ENCODE peak calls at places on chromosomes 12 and 14, in six cellular contexts. C is HepG2, A is GM12892, G is K562, K is GM12878, J is H1. D is an unnamed sample.

GRCh38 chr14:94586635-94587034 is 5.4 kb downstream of the SERPINA5 start:
- DNase-seq in A (no peak), C (no peak), J (no peak), G (no peak), K (no peak), D (no peak)

GRCh38 chr12:103809154-103809553 is 31.9 kb downstream of the NT5DC3 start:
- DNase-seq in A (no peak), C (no peak), G (peak; percentile 79), J (no peak), K (no peak), D (no peak)

GRCh38 chr14:71372411-71372838 is 465.2 kb downstream of the PCNX1 start:
- DNase-seq in A (no peak), K (no peak), C (peak; percentile 16), G (no peak), J (no peak), D (no peak)

GRCh38 chr14:106562451-106562850 is 1036.1 kb downstream of the TMEM121 start:
- DNase-seq in C (no peak), G (no peak), J (no peak), K (no peak), A (no peak), D (no peak)

GRCh38 chr14:24851406-24851805 is 198.5 kb downstream of the STXBP6 start:
- DNase-seq in A (no peak), G (no peak), K (no peak), C (no peak), J (no peak), D (no peak)

GRCh38 chr12:103956515-103957027 is 9.1 kb upstream of the TDG start:
- DNase-seq in C (peak; percentile 11), G (no peak), K (no peak), A (no peak), J (peak; percentile 2), D (no peak)

GRCh38 chr12:121107681-121108080 is 25.0 kb upstream of the P2RX7 start:
- DNase-seq in G (no peak), A (no peak), K (no peak), C (no peak), J (no peak), D (no peak)

GRCh38 chr12:104582739-104583138 is 126.0 kb downstream of the CHST11 start:
- DNase-seq in C (no peak), K (peak; percentile 76), G (no peak), A (peak; percentile 57), J (no peak), D (peak; percentile 50)

GRCh38 chr12:60335765-60336164 is 739.9 kb downstream of the SLC16A7 start:
- DNase-seq in G (no peak), C (no peak), K (no peak), A (no peak), J (no peak), D (no peak)

GRCh38 chr14:65255029-65255545 is 152.8 kb upstream of the MAX start:
- DNase-seq in G (no peak), J (no peak), A (no peak), C (peak; percentile 82), K (no peak), D (no peak)

GRCh38 chr12:66144796-66145754 is 14.5 kb upstream of the LLPH start:
- DNase-seq in J (no peak), C (peak; percentile 69), K (no peak), A (no peak), G (no peak), D (no peak)

GRCh38 chr14:84065811-84066210 is 1464.1 kb upstream of the FLRT2 start:
- DNase-seq in G (no peak), J (no peak), A (no peak), K (no peak), C (no peak), D (no peak)

GRCh38 chr14:23572841-23573240 is 5.2 kb upstream of the AP1G2 start:
- DNase-seq in A (no peak), K (no peak), G (no peak), C (peak; percentile 3), J (no peak), D (no peak)

GRCh38 chr12:40127408-40127807 is 21.5 kb upstream of the SLC2A13 start:
- DNase-seq in J (no peak), A (no peak), G (no peak), K (no peak), C (no peak), D (no peak)

GRCh38 chr14:64720190-64720589 is 16.0 kb downstream of the PLEKHG3 start:
- DNase-seq in K (no peak), A (no peak), J (no peak), C (peak; percentile 67), G (no peak), D (no peak)

GRCh38 chr12:57718641-57719528 is 19.7 kb downstream of the AGAP2 start:
- DNase-seq in J (no peak), G (no peak), A (no peak), C (no peak), K (no peak), D (no peak)

GRCh38 chr12:49796606-49797451 is 31.4 kb downstream of the NCKAP5L start:
- DNase-seq in G (no peak), K (no peak), J (no peak), A (no peak), C (no peak), D (no peak)

GRCh38 chr14:89340782-89341181 is 76.3 kb downstream of the FOXN3 start:
- DNase-seq in J (no peak), C (no peak), K (no peak), A (no peak), G (no peak), D (no peak)

GRCh38 chr14:89339579-89339978 is 77.5 kb downstream of the FOXN3 start:
- DNase-seq in C (no peak), J (no peak), G (no peak), K (no peak), A (no peak), D (no peak)

GRCh38 chr14:89342049-89342448 is 75.0 kb downstream of the FOXN3 start:
- DNase-seq in K (no peak), G (no peak), J (no peak), A (no peak), C (no peak), D (no peak)

GRCh38 chr14:89339158-89339557 is 77.9 kb downstream of the FOXN3 start:
- DNase-seq in J (no peak), C (no peak), A (no peak), K (no peak), G (no peak), D (no peak)

DNA sequence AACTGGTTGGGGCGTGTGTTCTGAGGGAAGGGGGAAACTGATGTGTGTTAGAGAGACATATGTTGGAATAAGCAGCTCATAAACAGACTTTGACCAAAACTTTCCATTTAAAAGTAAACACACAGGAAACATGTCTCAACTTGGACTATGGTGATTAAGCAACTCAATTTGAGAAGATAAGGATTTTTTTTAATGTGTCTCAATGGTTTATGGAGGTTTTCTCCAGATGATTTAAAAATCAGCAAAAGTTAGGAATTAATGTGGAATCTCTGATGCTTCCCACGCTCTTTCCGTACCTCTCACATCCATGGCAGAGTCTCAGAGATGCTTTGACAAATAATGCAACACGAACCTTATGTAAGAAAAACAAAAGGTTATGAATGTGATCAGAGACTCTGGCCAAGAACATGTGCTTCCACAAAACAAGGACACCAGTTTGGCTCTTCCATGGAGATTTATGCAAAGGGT is 76.8 kb downstream of the FOXN3 start:
- DNase-seq in A (no peak), K (no peak), C (peak; percentile 76), G (no peak), J (no peak), D (no peak)
- TF ChIP-seq POLR2A in A (no peak), K (no peak), C (no peak), G (no peak), J (no peak), D (no peak)

GRCh38 chr12:7542046-7542445 is 38.5 kb upstream of the CD163 start:
- DNase-seq in J (no peak), G (no peak), K (no peak), C (no peak), A (no peak), D (no peak)
- TF ChIP-seq TAF1 in J (no peak), G (no peak), K (no peak), C (no peak), A (no peak), D (no peak)

DNA sequence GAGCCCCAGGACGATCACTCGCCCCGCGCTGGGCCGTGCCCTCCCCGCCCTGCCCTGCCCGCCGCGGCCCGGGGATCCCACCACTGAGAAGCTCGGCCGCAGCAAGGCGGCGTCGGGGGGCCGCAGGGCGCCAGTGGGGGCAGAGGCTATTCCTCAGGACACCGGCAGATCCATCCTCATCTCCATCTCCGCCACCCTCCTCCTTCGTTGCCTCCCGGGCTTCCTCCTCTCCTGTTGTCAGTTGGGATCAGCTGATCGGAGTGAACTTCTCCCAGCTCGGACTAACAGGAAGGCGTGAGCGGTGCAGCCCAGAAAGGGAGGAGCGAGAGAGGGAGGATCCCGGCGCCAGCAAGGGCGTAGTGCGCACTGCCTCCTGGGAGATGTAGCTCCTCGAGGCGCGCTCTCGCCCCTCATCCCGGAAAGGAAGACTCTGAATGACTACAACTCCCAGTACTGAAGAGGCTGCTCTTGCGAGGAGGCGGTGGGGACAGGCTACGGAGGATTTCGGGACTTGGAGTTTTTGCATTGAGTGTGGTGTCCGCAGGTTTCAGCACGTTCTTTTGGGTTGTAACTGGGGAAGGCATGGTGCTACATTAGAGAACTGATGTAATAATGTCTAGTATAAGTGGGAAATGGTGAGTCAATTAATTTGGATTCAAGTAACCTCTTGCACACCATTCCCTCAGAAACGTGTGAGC is at the start of gene ZFYVE1:
- DNase-seq in C (peak; percentile 96), J (peak; percentile 98), K (peak; percentile 94), G (peak; percentile 90), A (peak; percentile 92), D (peak; percentile 87)
- TF ChIP-seq POLR2A in C (peak; percentile 55), J (no peak), K (peak; percentile 78), G (peak; percentile 67), A (peak; percentile 71), D (peak; percentile 53)

GRCh38 chr12:115873416-115874082 is 403.9 kb downstream of the MED13L start:
- DNase-seq in C (peak; percentile 23), A (no peak), G (no peak), J (no peak), K (no peak), D (no peak)
- TF ChIP-seq TAF1 in C (no peak), A (no peak), G (no peak), J (no peak), K (no peak), D (no peak)